ENCODE peak calls at places on chromosomes 1 and 21, in four cellular contexts. R is stimulated activated CD8-positive, alpha-beta memory T cell treated with anti-CD3 and anti-CD28 coated beads, Interleukin-12 subunit alpha, Interleukin-12 subunit beta, amount 100 ng/mL, for 1 hour; O is AG04449; P is colonic mucosa. F is an unnamed sample.

GRCh38 chr1:220338759-220339158 is 66.5 kb upstream of the RAB3GAP2 start:
- DNase-seq in P (no peak), O (no peak), R (no peak), F (no peak)

GRCh38 chr1:205518616-205519540 is 14.4 kb downstream of the CDK18 start:
- DNase-seq in P (peak), O (no peak), R (no peak), F (no peak)

GRCh38 chr1:167136191-167136614 is 42.3 kb downstream of the STYXL2 start:
- DNase-seq in O (no peak), R (no peak), P (peak), F (peak)

GRCh38 chr1:203168256-203168786 is 7.3 kb downstream of the MYBPH start:
- DNase-seq in O (no peak), P (no peak), R (no peak), F (no peak)

GRCh38 chr1:62429581-62429980 is 7.3 kb upstream of the USP1 start:
- DNase-seq in P (no peak), R (no peak), O (no peak), F (no peak)

GRCh38 chr1:89754518-89754917 is 66.3 kb upstream of the LRRC8D start:
- DNase-seq in O (peak), R (no peak), P (no peak), F (peak)

GRCh38 chr1:92211166-92211565 is 6.5 kb upstream of the C1orf146 start:
- DNase-seq in R (no peak), P (no peak), O (peak), F (peak)

GRCh38 chr1:161258439-161259386 is at the start of gene PCP4L1:
- DNase-seq in R (no peak), P (peak), O (no peak), F (peak)

GRCh38 chr1:19430121-19431068 is 54.9 kb downstream of the CAPZB start:
- DNase-seq in R (no peak), O (no peak), P (no peak), F (peak)

GRCh38 chr1:172360511-172360910 is 60.0 kb upstream of the C1orf105 start:
- DNase-seq in O (no peak), R (no peak), P (peak), F (no peak)

GRCh38 chr1:7521803-7522202 is 249.3 kb upstream of the VAMP3 start:
- DNase-seq in O (no peak), P (no peak), R (no peak), F (no peak)

GRCh38 chr1:229093546-229094336 is 177.2 kb upstream of the RAB4A start:
- DNase-seq in O (no peak), P (peak), R (no peak), F (no peak)

GRCh38 chr21:42022906-42023305 is 12.7 kb upstream of the ZBTB21 start:
- DNase-seq in P (no peak), R (no peak), O (no peak), F (no peak)

GRCh38 chr1:153288634-153289275 is 24.0 kb downstream of the PGLYRP3 start:
- DNase-seq in P (peak), R (no peak), O (no peak), F (no peak)

GRCh38 chr1:170410391-170411146 is 121.4 kb upstream of the GORAB start:
- DNase-seq in P (no peak), R (no peak), O (peak), F (peak)

GRCh38 chr1:36157973-36158826 is 2.2 kb downstream of the MAP7D1 start:
- DNase-seq in P (no peak), O (no peak), R (no peak), F (no peak)

F was measured in cardiac fibroblast.